ENCODE peak calls at places on chromosomes 13 and 19, in five cellular contexts. D, P, U, C and R are unnamed samples.

GRCh38 chr13:85597790-85598500 is 201.3 kb downstream of the SLITRK6 start:
- DNase-seq in P (no peak), U (peak; percentile 59), D (no peak), C (no peak), R (no peak)

GRCh38 chr13:59276436-59276835 is 887.3 kb downstream of the DIAPH3 start:
- DNase-seq in D (no peak), U (peak; percentile 15), C (no peak), P (no peak), R (no peak)

GRCh38 chr13:104015646-104016396 is 949.6 kb upstream of the SLC10A2 start:
- DNase-seq in D (no peak), C (no peak), U (peak; percentile 5), P (no peak), R (no peak)

GRCh38 chr13:21583496-21583895 is 20.5 kb downstream of the MICU2 start:
- DNase-seq in P (no peak), U (peak; percentile 62), D (no peak), C (no peak), R (no peak)

GRCh38 chr19:27966390-27966816 is 1246.5 kb downstream of the UQCRFS1 start:
- DNase-seq in C (no peak), P (peak; percentile 1), U (no peak), D (no peak), R (no peak)

GRCh38 chr19:8161135-8161646 is 11.8 kb upstream of the FBN3 start:
- DNase-seq in U (peak; percentile 44), P (no peak), D (no peak), C (no peak), R (no peak)

GRCh38 chr13:40537146-40537895 is 129.1 kb downstream of the FOXO1 start:
- DNase-seq in D (no peak), C (no peak), U (no peak), P (no peak), R (no peak)

GRCh38 chr19:10085641-10086031 is 481 bp upstream of the SHFL start:
- DNase-seq in P (no peak), C (no peak), U (no peak), D (no peak), R (no peak)